ENCODE peak calls at places on chromosome 2, in four cellular contexts. F, K, Z and L are unnamed samples. For H3K4me1, the result is how much of the 10 kb centered on the place peaks cover.

GRCh38 chr2:45233301-45233700 is 224.0 kb upstream of the SIX2 start:
- DNase-seq in F (no peak), K (no peak), Z (no peak), L (no peak)

GRCh38 chr2:127387655-127388422 is at the start of gene MAP3K2:
- DNase-seq in F (peak), Z (peak), K (peak), L (peak)

GRCh38 chr2:231715988-231716616 is 7.8 kb downstream of the PTMA start:
- DNase-seq in Z (peak), F (no peak), K (no peak), L (no peak)

GRCh38 chr2:8049111-8049720 is 632.6 kb upstream of the ID2 start:
- DNase-seq in F (no peak), K (peak), Z (no peak), L (no peak)

GRCh38 chr2:3597567-3597966 is 2.7 kb downstream of the COLEC11 start:
- DNase-seq in K (no peak), Z (no peak), F (no peak), L (peak)

GRCh38 chr2:39227628-39228412 is 15.9 kb downstream of the CDKL4 start:
- DNase-seq in F (peak), K (peak), Z (peak), L (no peak)

GRCh38 chr2:69565431-69565839 is 78.1 kb downstream of the AAK1 start:
- DNase-seq in Z (peak), F (peak), K (peak), L (no peak)

GRCh38 chr2:132589060-132589765 is 80.8 kb downstream of the LYPD1 start:
- DNase-seq in Z (no peak), F (no peak), K (no peak), L (no peak)

GRCh38 chr2:119283873-119284331 is 60.3 kb downstream of the STEAP3 start:
- DNase-seq in Z (peak), F (peak), K (no peak), L (peak)

GRCh38 chr2:237171396-237171795 is 85.7 kb downstream of the COPS8 start:
- DNase-seq in K (no peak), Z (no peak), F (no peak), L (peak)

GRCh38 chr2:10297950-10298349 is 4.8 kb upstream of the HPCAL1 start:
- DNase-seq in K (no peak), Z (no peak), F (no peak), L (peak)

GRCh38 chr2:157052685-157053224 is 204.8 kb upstream of the GALNT5 start:
- DNase-seq in F (peak), K (no peak), Z (no peak), L (no peak)

GRCh38 chr2:120302301-120302700 is 43.6 kb upstream of the INHBB start:
- DNase-seq in F (no peak), Z (no peak), K (no peak), L (no peak)

GRCh38 chr2:240872317-240873097 is 3.9 kb downstream of the AGXT start:
- DNase-seq in K (no peak), Z (no peak), F (no peak), L (no peak)

GRCh38 chr2:176527141-176527901 is 258.1 kb downstream of the MTX2 start:
- DNase-seq in K (no peak), Z (no peak), F (no peak), L (no peak)

GRCh38 chr2:175834472-175834871 is 167.6 kb downstream of the LNPK start:
- DNase-seq in K (peak), F (no peak), Z (no peak), L (no peak)

GRCh38 chr2:109497447-109497846 is 116.3 kb downstream of the SEPTIN10 start:
- DNase-seq in Z (no peak), F (no peak), K (no peak), L (no peak)

GRCh38 chr2:237577458-237577857 is 11.1 kb downstream of the PRLH start:
- DNase-seq in K (no peak), Z (no peak), F (no peak), L (no peak)

DNA sequence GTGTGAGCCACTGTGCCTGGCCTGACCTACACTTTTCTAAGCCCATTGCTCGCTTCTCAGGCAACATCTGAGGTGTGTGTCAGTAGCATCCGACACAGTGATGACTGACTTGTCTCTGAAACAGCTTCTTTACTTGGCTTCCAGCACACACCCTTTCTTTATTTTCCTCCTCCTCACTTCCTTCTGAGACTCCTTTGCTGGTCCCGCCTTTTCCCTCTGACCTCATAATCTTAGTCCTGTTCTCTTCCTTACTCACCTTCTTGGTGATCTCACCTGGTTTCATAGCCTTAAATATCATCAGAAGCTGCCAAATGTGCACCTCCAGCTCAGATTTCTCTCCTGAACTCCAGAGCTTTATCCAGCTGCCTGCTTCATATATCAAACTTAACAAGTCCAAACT is 66.6 kb upstream of the PELI1 start:
- DNase-seq in Z (no peak), K (no peak), F (no peak), L (no peak)
- H3K27ac ChIP-seq in Z (no peak), K (no peak), F (no peak), L (no peak)

DNA sequence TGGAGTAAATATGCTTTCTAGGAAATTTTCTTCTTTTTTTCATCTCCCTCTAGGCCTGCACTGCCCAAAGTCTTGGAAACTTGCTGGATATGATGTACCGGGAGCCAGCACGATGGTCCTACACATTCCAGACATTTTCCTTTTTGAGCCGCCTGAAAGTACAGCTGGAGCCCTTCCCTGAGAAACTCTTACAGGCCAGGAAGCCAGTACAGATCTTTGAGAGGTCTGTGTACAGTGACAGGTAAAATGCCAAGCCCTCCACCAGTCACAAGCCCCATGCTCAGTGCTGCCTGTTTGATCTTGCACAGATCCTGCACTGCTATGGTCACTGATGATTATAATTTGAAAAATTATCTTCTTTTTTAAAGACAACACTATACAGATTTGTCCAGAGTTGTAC is 20.0 kb downstream of the DGUOK start:
- DNase-seq in K (peak), Z (no peak), F (no peak), L (no peak)
- H3K4me1 ChIP-seq in K (under half), Z (under half), F (under half), L (under half)

GRCh38 chr2:33047939-33048338 is 101.2 kb downstream of the LTBP1 start:
- DNase-seq in F (no peak), K (no peak), Z (no peak), L (no peak)
- H3K27ac ChIP-seq in F (no peak), K (peak), Z (no peak), L (no peak)

GRCh38 chr2:26182887-26183630 is 10.2 kb downstream of the GAREM2 start:
- DNase-seq in Z (no peak), K (no peak), F (no peak), L (no peak)
- H3K4me1 ChIP-seq in Z (under half), K (under half), F (under half), L (under half)

DNA sequence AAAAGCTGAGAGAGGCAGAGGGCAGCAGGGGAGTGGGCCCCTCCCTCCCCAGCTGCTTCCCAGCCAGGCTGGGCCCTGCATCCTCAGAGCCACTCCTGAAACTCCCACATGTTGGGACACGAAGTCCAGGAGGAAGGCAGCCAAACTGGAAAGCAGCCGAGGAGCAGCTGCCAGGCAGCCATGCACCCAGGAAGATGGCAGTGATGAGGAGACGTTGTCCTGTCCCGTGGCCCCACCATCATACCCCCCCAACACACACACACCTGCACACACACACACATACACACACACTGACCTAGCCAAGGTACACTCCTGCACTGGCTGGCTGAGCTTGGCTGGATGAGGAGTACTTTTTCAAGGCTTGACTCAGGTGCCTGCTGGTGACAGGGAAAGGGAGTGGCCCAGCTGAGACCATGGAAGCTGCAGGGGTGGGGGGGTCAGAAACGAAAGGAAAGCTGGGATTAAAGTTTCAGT is 106.0 kb downstream of the CYP26B1 start:
- DNase-seq in F (no peak), Z (peak), K (no peak), L (no peak)
- H3K27ac ChIP-seq in F (no peak), Z (no peak), K (no peak), L (no peak)